ENCODE peak calls at places on chromosomes 12 and 14, in seven cellular contexts. N is ureter; P is effector CD4-positive, alpha-beta T cell; A is GM18507; L is NCI-H1092 treated with DMSO at 0.1 percent for 48 hours; U is NCI-H1436; D is stimulated activated naive CD4-positive, alpha-beta T cell. C is an unnamed sample.

GRCh38 chr12:118119449-118119879 is 15.7 kb upstream of the VSIG10 start:
- DNase-seq in U (no peak), D (no peak), L (no peak), N (no peak), A (no peak), P (no peak), C (no peak)

GRCh38 chr14:52013984-52014600 is 24.7 kb downstream of the RTRAF start:
- DNase-seq in P (no peak), U (no peak), D (no peak), L (peak; percentile 10), A (no peak), N (no peak), C (peak; percentile 74)

GRCh38 chr12:69149262-69149661 is 90.1 kb upstream of the CPSF6 start:
- DNase-seq in L (no peak), U (no peak), D (no peak), A (no peak), P (no peak), N (no peak), C (no peak)

GRCh38 chr14:64525354-64525753 is 15.2 kb upstream of the HSPA2 start:
- DNase-seq in D (no peak), N (no peak), P (no peak), A (no peak), L (no peak), U (no peak), C (no peak)

GRCh38 chr14:94681300-94682060 is 69.3 kb downstream of the SERPINA3 start:
- DNase-seq in N (no peak), A (no peak), L (no peak), P (no peak), D (no peak), U (no peak), C (peak; percentile 53)

GRCh38 chr12:77343291-77343690 is 277.9 kb upstream of the E2F7 start:
- DNase-seq in D (no peak), L (no peak), N (no peak), U (no peak), P (no peak), A (no peak), C (no peak)

GRCh38 chr12:17592472-17592871 is 497.5 kb downstream of the RERGL start:
- DNase-seq in A (no peak), P (no peak), N (no peak), U (no peak), D (no peak), L (no peak), C (peak; percentile 69)

GRCh38 chr14:61559641-61560201 is 135.6 kb upstream of the HIF1A start:
- DNase-seq in P (no peak), A (no peak), D (no peak), U (no peak), L (no peak), N (no peak), C (no peak)

GRCh38 chr12:50778663-50779590 is 15.0 kb downstream of the ATF1 start:
- DNase-seq in N (no peak), P (no peak), D (no peak), L (no peak), A (no peak), U (no peak), C (no peak)

GRCh38 chr14:81551471-81551870 is 17.8 kb upstream of the SEL1L start:
- DNase-seq in D (no peak), N (no peak), U (no peak), L (no peak), P (no peak), A (no peak), C (no peak)

GRCh38 chr14:68416156-68416555 is 376.7 kb downstream of the ZFP36L1 start:
- DNase-seq in U (no peak), L (no peak), A (no peak), D (no peak), P (no peak), N (no peak), C (no peak)

GRCh38 chr14:91378945-91379932 is 38.4 kb downstream of the CCDC88C start:
- DNase-seq in N (no peak), U (no peak), A (no peak), D (no peak), L (no peak), P (no peak), C (no peak)

GRCh38 chr12:49565119-49565955 is 2.6 kb downstream of the MCRS1 start:
- DNase-seq in P (no peak), A (no peak), D (no peak), L (no peak), N (no peak), U (no peak), C (no peak)

GRCh38 chr14:76653875-76654572 is 107.2 kb upstream of the VASH1 start:
- DNase-seq in P (no peak), L (no peak), N (no peak), D (no peak), A (no peak), U (no peak), C (no peak)

GRCh38 chr14:106840258-106840657 is 1313.9 kb downstream of the TMEM121 start:
- DNase-seq in A (no peak), L (no peak), P (no peak), N (no peak), U (peak; percentile 30), D (no peak), C (no peak)

C was measured in HAP-1.